ENCODE peak calls at places on chromosomes 12 and 14, in five cellular contexts. X, A, J, P and F are unnamed samples.

GRCh38 chr14:42229976-42230375 is 623.3 kb downstream of the LRFN5 start:
- DNase-seq in X (no peak), A (no peak), J (no peak), P (no peak), F (no peak)

GRCh38 chr12:131441638-131442336 is 269.1 kb upstream of the SFSWAP start:
- DNase-seq in X (no peak), A (no peak), J (no peak), P (no peak), F (no peak)

GRCh38 chr12:122979908-122980191 is 631 bp upstream of the ARL6IP4 start:
- DNase-seq in X (no peak), A (no peak), J (no peak), P (no peak), F (no peak)

GRCh38 chr12:113381237-113381636 is 22.4 kb downstream of the SDS start:
- DNase-seq in X (no peak), A (no peak), J (no peak), P (no peak), F (no peak)

GRCh38 chr12:52953181-52953841 is 4.4 kb downstream of the KRT18 start:
- DNase-seq in X (no peak), A (peak), J (no peak), P (no peak), F (no peak)

GRCh38 chr12:26465419-26466097 is 270.2 kb downstream of the SSPN start:
- DNase-seq in X (no peak), A (no peak), J (no peak), P (peak), F (no peak)

GRCh38 chr12:130254476-130255276 is 83.0 kb upstream of the PIWIL1 start:
- DNase-seq in X (no peak), A (no peak), J (no peak), P (no peak), F (no peak)

GRCh38 chr12:76020281-76020680 is 11.3 kb downstream of the PHLDA1 start:
- DNase-seq in X (no peak), A (peak), J (no peak), P (peak), F (no peak)

GRCh38 chr14:104594310-104595046 is 10.1 kb downstream of the TMEM179 start:
- DNase-seq in X (peak), A (no peak), J (peak), P (no peak), F (no peak)

GRCh38 chr12:29565727-29566126 is 68.2 kb upstream of the OVCH1 start:
- DNase-seq in X (no peak), A (no peak), J (no peak), P (no peak), F (no peak)

GRCh38 chr12:13362260-13362841 is 165.8 kb downstream of the EMP1 start:
- DNase-seq in X (no peak), A (no peak), J (peak), P (peak), F (no peak)

GRCh38 chr12:70733385-70733784 is 96.2 kb upstream of the PTPRB start:
- DNase-seq in X (no peak), A (peak), J (no peak), P (peak), F (no peak)

GRCh38 chr14:31770271-31770670 is 209.1 kb downstream of the NUBPL start:
- DNase-seq in X (no peak), A (no peak), J (no peak), P (no peak), F (no peak)

GRCh38 chr14:44820230-44820964 is 141.3 kb downstream of the KLHL28 start:
- DNase-seq in X (peak), A (no peak), J (no peak), P (no peak), F (no peak)

GRCh38 chr14:87508333-87508732 is 484.6 kb downstream of the GALC start:
- DNase-seq in X (no peak), A (no peak), J (no peak), P (peak), F (no peak)

GRCh38 chr14:106666341-106666740 is 1140.0 kb downstream of the TMEM121 start:
- DNase-seq in X (no peak), A (no peak), J (no peak), P (no peak), F (no peak)

GRCh38 chr14:106670006-106670405 is 1143.6 kb downstream of the TMEM121 start:
- DNase-seq in X (no peak), A (no peak), J (no peak), P (no peak), F (no peak)

GRCh38 chr14:106662947-106663346 is 1136.6 kb downstream of the TMEM121 start:
- DNase-seq in X (no peak), A (no peak), J (no peak), P (no peak), F (no peak)

GRCh38 chr14:106665814-106666213 is 1139.4 kb downstream of the TMEM121 start:
- DNase-seq in X (no peak), A (no peak), J (no peak), P (no peak), F (no peak)
- TF ChIP-seq CTCF in X (no peak), A (no peak), J (no peak), P (no peak), F (no peak)

GRCh38 chr12:68665016-68665569 is 21.7 kb upstream of the NUP107 start:
- DNase-seq in X (no peak), A (no peak), J (no peak), P (no peak), F (no peak)
- TF ChIP-seq CTCF in X (no peak), A (peak), J (no peak), P (no peak), F (no peak)

GRCh38 chr12:81330480-81330879 is 252.6 kb downstream of the ACSS3 start:
- DNase-seq in X (no peak), A (no peak), J (no peak), P (no peak), F (no peak)
- TF ChIP-seq CTCF in X (no peak), A (no peak), J (no peak), P (no peak), F (no peak)

GRCh38 chr12:115947696-115948062 is 329.8 kb downstream of the MED13L start:
- DNase-seq in X (no peak), A (no peak), J (no peak), P (no peak), F (no peak)

GRCh38 chr12:115949675-115950074 is 327.8 kb downstream of the MED13L start:
- DNase-seq in X (no peak), A (no peak), J (no peak), P (no peak), F (no peak)

GRCh38 chr12:115944851-115945496 is 332.5 kb downstream of the MED13L start:
- DNase-seq in X (no peak), A (no peak), J (no peak), P (no peak), F (no peak)

GRCh38 chr12:115946092-115946491 is 331.4 kb downstream of the MED13L start:
- DNase-seq in X (no peak), A (no peak), J (no peak), P (no peak), F (no peak)

DNA sequence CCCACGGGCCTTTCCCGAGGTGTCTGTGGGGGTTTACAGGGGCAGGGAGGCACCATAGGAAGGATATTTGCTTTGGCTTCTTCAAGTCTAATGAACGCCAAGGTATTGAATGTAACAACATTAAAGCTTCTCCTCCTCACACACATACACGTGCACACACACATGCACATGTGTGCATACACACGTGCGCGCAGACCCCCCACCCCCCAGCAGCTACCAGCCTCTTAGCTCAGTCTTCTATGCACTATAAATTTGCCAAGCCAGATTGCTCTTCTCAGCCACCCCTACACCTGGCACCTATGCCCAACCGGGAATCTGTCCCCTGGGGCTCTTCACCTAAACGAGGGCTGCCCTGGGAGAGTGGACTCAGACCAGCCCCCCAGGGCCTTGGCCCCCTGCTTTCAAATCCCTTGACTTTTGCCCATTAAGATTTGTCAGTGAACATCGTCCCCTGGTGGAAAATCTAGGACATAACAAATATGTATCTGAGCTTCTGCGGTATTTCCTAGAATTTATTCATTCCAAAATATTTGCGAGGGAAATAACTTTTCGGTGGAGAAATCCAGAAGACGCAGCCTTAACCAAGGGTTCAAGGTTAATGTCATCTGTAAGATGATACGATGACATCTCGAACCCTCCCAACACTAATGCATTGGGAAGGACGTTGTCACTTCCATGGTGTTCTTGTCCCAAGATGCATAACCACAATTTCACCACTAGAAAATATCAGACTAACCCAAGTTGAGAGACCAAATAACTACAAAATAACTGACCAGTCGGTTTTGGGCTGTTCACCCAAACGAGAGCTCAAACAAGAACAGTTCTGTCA is 330.4 kb downstream of the MED13L start:
- DNase-seq in X (no peak), A (no peak), J (no peak), P (no peak), F (no peak)
- TF ChIP-seq CTCF in X (no peak), A (peak), J (no peak), P (peak), F (peak)

GRCh38 chr14:51365241-51365940 is 125.3 kb downstream of the TMX1 start:
- DNase-seq in X (no peak), A (no peak), J (no peak), P (no peak), F (no peak)
- TF ChIP-seq CTCF in X (no peak), A (no peak), J (no peak), P (no peak), F (no peak)

GRCh38 chr12:121918679-121919038 is 267 bp downstream of the CFAP251 start:
- DNase-seq in X (no peak), A (no peak), J (no peak), P (no peak), F (no peak)

GRCh38 chr12:121916719-121917118 is 1.7 kb upstream of the CFAP251 start:
- DNase-seq in X (no peak), A (no peak), J (no peak), P (no peak), F (no peak)

GRCh38 chr12:121921106-121921505 is 2.7 kb downstream of the CFAP251 start:
- DNase-seq in X (no peak), A (no peak), J (no peak), P (no peak), F (no peak)

GRCh38 chr12:121915841-121916321 is 2.5 kb upstream of the CFAP251 start:
- DNase-seq in X (no peak), A (no peak), J (no peak), P (no peak), F (no peak)

DNA sequence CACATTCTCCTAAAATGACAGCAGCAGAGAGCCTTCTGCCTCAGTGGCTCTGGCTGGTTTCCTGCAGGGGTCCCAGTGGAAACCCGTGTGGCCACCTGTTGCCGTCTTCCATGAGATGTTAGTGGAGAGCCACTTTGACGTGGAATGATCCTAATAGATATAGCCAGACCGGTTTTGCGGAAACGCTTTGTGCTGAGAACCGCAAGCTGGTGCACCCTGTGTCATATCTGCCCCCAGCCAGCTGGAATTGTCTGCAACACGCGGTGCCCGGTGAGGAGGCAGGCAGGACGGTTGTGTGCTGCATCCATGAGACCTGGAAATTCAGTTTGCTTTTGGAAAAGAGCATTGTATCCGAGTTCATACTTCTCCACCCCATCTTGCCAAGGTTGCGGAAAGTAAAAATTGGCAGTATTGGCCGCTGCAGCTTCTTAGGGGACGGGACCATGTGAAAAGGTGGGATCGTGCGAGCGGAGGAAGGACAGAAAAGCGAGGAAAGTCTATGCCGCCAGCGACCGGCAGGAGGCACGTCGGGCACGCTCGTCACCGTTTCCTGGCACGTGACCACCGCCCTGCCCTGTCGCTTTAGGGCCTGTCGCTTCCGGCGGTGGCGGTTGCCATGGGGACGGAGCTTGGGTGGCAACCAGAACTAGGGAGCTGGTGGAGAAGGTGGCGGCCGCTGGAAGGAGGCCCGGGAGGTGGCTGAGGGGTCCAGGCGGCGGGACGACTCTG is at the start of gene CFAP251:
- DNase-seq in X (peak), A (no peak), J (peak), P (peak), F (peak)
- TF ChIP-seq CTCF in X (peak), A (no peak), J (peak), P (peak), F (peak)

GRCh38 chr14:27553820-27554219 is 956.0 kb upstream of the NOVA1 start:
- DNase-seq in X (no peak), A (no peak), J (no peak), P (no peak), F (no peak)
- TF ChIP-seq CTCF in X (no peak), A (peak), J (no peak), P (no peak), F (peak)

GRCh38 chr12:11170810-11171144 is 217 bp upstream of the SMIM10L1 start:
- DNase-seq in X (no peak), A (no peak), J (no peak), P (no peak), F (no peak)

GRCh38 chr12:11166300-11166699 is 4.7 kb upstream of the SMIM10L1 start:
- DNase-seq in X (no peak), A (no peak), J (no peak), P (no peak), F (no peak)

GRCh38 chr12:11174022-11174421 is 3.0 kb downstream of the SMIM10L1 start:
- DNase-seq in X (no peak), A (no peak), J (no peak), P (no peak), F (no peak)

GRCh38 chr12:11171953-11172675 is 1.1 kb downstream of the SMIM10L1 start:
- DNase-seq in X (no peak), A (no peak), J (no peak), P (peak), F (no peak)

DNA sequence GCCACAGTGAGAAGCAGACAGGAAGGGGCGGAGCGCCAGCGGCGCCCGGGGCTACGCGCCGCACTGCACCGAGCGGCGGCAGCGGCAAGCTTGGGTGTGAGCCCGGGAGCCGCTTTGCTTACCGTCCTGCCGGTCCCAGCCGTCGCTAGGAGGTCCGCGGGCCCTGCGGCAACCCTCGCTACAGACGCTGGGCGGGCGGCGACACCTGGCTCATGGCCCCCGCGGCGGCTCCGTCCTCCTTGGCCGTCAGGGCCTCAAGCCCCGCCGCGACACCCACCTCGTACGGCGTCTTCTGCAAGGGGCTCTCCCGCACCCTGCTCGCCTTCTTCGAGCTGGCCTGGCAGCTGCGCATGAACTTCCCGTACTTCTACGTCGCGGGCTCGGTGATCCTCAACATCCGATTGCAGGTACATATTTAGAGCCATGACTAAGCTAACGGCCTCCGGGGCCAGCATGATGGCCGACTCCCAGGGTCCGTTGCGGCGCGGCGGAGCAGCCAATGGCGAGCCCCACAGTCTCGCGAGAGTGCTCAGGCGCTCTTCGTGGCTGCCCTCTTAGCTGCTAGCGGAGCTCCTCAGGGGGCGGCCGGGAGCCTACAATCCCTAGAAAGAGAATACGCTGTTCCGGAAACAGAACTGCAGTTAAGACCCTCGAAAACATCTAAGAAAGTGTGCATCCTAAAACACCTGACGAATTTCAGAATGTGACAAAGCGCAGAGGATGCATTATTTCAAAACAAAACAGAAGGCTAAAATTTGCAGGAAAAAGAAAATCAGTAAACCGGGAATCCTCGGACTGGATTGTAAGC is at the start of gene SMIM10L1:
- DNase-seq in X (peak), A (peak), J (peak), P (peak), F (peak)
- TF ChIP-seq CTCF in X (no peak), A (no peak), J (no peak), P (no peak), F (no peak)

GRCh38 chr14:56944397-56944796 is 134.1 kb upstream of the OTX2 start:
- DNase-seq in X (no peak), A (no peak), J (no peak), P (no peak), F (no peak)
- TF ChIP-seq CTCF in X (no peak), A (no peak), J (no peak), P (no peak), F (no peak)

DNA sequence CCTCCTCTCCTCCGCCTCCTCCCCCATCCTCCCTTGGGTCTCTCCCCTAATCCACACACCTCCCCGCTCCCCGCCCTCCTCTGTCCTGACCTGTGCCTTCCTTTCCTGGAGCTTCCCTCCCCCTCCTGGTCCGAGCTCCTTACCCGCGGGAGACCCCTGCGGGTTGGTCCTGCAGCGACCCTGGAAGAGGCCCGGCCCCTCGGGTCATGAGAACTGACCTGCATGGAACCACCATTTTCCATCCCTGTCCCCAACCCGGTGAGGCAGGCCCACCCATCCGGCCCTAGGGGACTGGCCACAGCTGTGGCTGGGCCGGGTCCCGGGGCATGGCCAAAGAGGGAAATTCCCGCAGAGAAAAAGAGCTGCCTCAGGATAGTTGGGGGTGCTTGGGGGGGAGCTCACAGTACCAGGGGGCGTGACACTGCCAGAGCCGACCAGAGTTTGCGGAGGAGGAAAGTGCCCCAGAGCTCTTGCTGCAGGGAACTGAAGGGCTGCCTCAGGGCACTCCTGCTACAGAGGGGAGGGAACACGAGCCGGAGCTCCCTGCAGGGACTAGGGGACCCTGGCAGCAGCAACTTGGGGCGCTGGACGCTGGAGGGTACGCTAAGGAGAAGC is 613 bp downstream of the ARHGEF40 start:
- DNase-seq in X (peak), A (no peak), J (peak), P (peak), F (no peak)
- TF ChIP-seq CTCF in X (no peak), A (no peak), J (no peak), P (no peak), F (no peak)